ENCODE peak calls at places on chromosomes 16 and 17, in seven cellular contexts. U, K, L, Z, X, G and W are unnamed samples.

GRCh38 chr17:59371426-59372099 is 40.1 kb downstream of the YPEL2 start:
- DNase-seq in U (no peak), L (no peak), G (peak), X (peak), Z (no peak), K (no peak), W (no peak)

GRCh38 chr17:47172698-47173565 is 16.2 kb downstream of the CDC27 start:
- DNase-seq in X (no peak), U (no peak), L (no peak), Z (no peak), G (no peak), K (no peak), W (no peak)

GRCh38 chr16:3038256-3038655 is 1.5 kb upstream of the BICDL2 start:
- DNase-seq in U (no peak), K (no peak), X (no peak), Z (no peak), G (no peak), L (no peak), W (no peak)

GRCh38 chr17:5585814-5586558 is 1.7 kb upstream of the NLRP1 start:
- DNase-seq in G (no peak), X (no peak), L (no peak), Z (peak), U (no peak), K (no peak), W (no peak)

GRCh38 chr17:61466246-61466645 is 14.0 kb downstream of the TBX4 start:
- DNase-seq in Z (no peak), X (no peak), U (no peak), G (peak), L (no peak), K (no peak), W (no peak)

GRCh38 chr16:24713379-24713778 is 16.1 kb upstream of the TNRC6A start:
- DNase-seq in Z (no peak), X (no peak), U (no peak), G (no peak), L (no peak), K (no peak), W (no peak)

GRCh38 chr16:17259751-17260270 is 210.9 kb downstream of the XYLT1 start:
- DNase-seq in X (no peak), K (no peak), U (no peak), G (no peak), L (no peak), Z (peak), W (no peak)

GRCh38 chr16:79845734-79846135 is 245.2 kb upstream of the MAF start:
- DNase-seq in U (peak), G (no peak), X (no peak), L (no peak), K (no peak), Z (no peak), W (no peak)

GRCh38 chr16:66298571-66299120 is 67.8 kb upstream of the CDH5 start:
- DNase-seq in U (no peak), X (no peak), Z (no peak), G (peak), L (no peak), K (no peak), W (peak)

GRCh38 chr17:82911822-82912221 is 72.0 kb upstream of the ZNF750 start:
- DNase-seq in K (no peak), L (no peak), G (no peak), Z (no peak), X (no peak), U (no peak), W (no peak)

GRCh38 chr17:9648521-9649110 is 3.3 kb downstream of the USP43 start:
- DNase-seq in L (no peak), Z (no peak), U (peak), X (no peak), K (no peak), G (no peak), W (no peak)

GRCh38 chr16:26987631-26988030 is 79.1 kb upstream of the C16orf82 start:
- DNase-seq in G (no peak), Z (peak), X (no peak), L (no peak), K (no peak), U (no peak), W (no peak)

GRCh38 chr16:62940573-62940972 is 904.3 kb upstream of the CDH8 start:
- DNase-seq in Z (no peak), X (no peak), L (no peak), G (no peak), U (no peak), K (no peak), W (no peak)

GRCh38 chr17:16465861-16466338 is 26.1 kb downstream of the LRRC75A start:
- DNase-seq in G (no peak), U (no peak), K (no peak), X (no peak), L (no peak), Z (no peak), W (no peak)

GRCh38 chr17:66221755-66222530 is 7.3 kb downstream of the APOH start:
- DNase-seq in Z (no peak), X (no peak), G (no peak), K (no peak), L (no peak), U (no peak), W (no peak)

GRCh38 chr16:88569985-88570690 is at the start of gene ZC3H18:
- DNase-seq in X (peak), G (peak), U (peak), L (peak), Z (peak), K (peak), W (peak)
- TF ChIP-seq POLR2A in X (peak), G (peak), U (peak), L (peak), Z (peak), K (peak), W (no peak)

GRCh38 chr16:53045554-53046250 is 7.0 kb downstream of the CHD9NB start:
- DNase-seq in X (no peak), Z (no peak), L (no peak), G (peak), K (no peak), U (no peak), W (no peak)
- TF ChIP-seq POLR2A in X (no peak), Z (no peak), L (no peak), G (no peak), K (no peak), U (no peak), W (no peak)

DNA sequence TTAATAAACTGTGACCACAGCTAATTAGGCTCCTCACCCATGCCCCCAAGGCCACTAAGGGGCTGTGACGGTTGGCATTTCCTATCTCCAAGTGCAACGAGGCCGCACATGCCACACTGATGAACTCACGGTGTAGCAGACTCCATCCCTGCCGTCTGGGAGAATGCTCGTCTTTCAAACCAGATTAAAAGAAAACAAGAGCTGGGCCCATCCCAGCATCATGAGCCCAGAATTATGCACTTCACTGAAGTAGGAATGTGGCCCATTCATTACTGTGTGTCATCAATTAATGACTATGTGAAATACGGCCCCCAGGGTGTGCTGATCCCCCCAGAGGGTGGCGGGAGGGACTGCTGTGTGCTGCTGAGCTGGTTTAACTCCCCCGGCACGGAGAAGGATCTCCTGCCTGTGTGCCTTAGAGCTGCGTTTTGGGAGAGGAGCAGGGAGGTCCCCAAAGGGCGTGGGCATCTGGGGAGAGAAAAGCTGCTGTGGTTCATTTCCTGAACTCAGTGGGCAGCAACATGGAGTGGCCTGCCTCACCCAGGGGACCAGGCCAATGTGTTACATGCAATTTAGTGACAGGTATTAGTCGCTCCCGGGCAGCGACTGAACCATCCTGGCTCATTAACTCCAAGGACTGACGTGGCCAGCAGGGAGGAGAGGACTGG is 194.5 kb downstream of the FOXL1 start:
- DNase-seq in K (no peak), X (no peak), G (peak), U (no peak), Z (peak), L (no peak), W (no peak)
- TF ChIP-seq POLR2A in K (no peak), X (no peak), G (no peak), U (no peak), Z (no peak), L (no peak), W (no peak)

GRCh38 chr17:1710807-1711553 is 803 bp upstream of the TLCD2 start:
- DNase-seq in K (no peak), Z (no peak), G (no peak), L (no peak), X (no peak), U (peak), W (peak)
- TF ChIP-seq POLR2A in K (no peak), Z (peak), G (no peak), L (no peak), X (no peak), U (no peak), W (no peak)

DNA sequence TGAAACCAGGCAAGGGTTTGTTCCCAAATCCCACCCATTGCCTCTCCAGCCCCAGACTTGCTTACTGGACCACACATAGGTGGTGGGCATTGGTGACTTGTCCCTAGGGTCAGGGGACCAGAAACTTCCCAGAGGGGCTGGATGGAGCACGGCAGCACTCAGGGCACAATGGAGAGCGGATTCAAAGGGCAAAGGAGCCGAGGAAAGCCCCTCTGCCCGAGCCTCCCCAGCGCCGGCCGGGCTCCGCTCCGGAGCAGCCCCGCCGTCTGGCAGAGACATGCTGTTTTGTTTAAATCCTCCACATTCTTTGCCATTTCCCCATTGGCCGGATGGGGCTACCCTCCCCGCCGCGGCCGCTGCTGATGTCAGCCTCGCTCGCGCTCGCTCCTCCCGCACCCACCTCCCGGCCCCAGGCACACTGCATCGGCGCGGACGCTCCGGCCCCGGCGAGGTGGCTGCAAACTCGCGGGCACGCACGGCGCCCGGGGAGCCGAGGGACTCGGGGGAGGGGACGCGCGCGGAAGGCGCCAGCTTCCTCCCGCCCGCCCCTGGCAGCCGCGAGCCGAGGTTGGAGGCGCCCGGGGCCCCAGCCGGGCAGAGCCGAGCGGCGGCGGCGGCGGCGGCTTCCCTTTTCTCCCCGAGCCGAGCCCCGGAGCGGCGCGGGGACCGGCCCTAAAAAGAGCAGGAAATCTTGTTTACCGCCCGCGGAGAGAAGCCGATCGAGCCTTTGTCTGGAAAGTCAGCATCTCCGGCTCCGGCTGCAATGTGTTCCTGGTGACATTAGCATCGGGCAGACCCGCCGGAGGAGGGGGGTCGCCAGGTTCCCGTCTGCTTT is at the start of gene PITPNC1:
- DNase-seq in Z (peak), G (peak), L (peak), U (peak), X (peak), K (no peak), W (peak)
- TF ChIP-seq POLR2A in Z (peak), G (peak), L (peak), U (peak), X (peak), K (peak), W (peak)

DNA sequence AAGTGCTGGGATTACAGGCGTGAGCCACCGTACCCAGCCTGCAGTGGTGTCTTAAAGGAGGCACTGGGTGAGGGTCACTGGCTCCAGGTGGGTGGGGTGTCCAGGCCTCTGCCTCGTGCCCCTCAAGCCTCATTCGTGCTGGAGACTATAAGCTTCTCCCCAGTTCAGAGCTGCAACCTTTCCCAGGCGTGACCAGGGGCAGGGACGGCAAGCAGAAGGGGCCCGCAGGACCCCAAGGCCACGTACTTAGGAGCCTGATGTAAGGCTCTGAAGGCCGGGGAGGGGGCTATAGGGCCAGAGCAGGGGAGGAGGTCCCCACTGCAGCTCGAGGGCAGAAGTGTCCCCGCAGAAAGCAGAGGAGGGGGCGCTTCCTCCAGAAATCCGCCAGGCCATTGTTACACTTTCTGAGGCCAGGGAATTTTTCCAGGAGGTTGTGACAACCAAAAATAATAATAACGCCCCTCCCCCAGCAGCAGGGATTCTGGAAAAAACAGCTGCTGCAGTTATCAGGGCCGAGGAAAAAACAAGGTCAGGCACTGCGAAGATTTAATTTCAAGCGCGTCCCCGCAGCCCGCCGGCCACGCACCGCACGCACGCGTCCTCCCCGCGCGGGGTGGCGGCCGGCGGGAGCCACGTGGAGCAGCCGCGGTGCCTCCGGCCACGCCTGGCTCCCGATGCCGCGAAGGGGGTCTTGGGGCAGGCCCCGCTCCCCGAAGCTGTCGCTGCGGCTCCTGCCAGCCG is 45.7 kb upstream of the SLC38A10 start:
- DNase-seq in Z (no peak), X (peak), G (peak), K (no peak), L (peak), U (no peak), W (no peak)
- TF ChIP-seq POLR2A in Z (no peak), X (peak), G (no peak), K (no peak), L (no peak), U (no peak), W (no peak)

DNA sequence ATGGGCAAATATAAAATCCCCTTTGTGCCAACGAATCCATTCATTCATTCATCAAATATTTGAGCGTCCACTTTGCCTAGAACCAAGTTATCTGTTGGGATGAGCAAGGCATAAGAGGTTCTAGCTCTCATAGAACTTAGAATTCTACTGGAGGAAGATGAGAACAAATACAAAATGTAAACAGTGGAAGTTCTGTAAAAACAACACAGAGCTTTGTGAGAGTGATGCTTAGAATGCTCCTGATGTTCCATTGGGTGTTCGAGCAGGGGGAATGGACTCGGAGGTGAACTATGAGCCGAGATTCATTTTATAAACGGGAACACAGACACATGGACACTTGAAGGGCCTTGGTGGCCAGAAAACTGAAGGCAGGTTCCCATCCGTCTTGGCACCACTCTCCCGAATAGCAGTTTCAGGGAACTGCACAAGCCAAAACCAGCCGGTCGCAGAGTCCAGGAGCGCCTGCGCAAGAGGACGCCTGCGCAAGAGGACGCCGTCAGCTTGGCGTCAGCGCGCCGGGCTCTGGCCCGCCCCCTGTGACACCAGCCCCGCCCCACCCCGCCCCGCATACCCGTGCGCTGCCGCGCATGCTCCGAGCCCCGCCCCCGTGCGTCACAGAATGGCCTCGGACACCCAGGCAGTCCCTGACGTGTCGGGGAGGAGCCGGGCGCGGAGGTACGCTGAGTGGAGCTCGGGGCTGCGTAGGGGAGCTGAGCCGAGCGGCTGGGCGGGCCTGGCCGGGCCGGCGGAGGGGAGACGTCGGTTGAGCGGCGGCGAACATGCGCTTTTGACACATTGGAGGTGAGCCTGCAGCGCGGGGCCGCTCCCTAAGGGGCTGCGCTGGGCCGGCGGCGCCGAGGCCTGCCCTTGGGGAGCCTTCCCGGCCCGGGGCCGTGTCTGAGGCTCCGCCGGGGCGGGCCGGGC is at the start of gene NDEL1:
- DNase-seq in Z (peak), K (peak), L (peak), G (peak), U (peak), X (peak), W (peak)
- TF ChIP-seq POLR2A in Z (peak), K (peak), L (peak), G (peak), U (peak), X (peak), W (peak)

DNA sequence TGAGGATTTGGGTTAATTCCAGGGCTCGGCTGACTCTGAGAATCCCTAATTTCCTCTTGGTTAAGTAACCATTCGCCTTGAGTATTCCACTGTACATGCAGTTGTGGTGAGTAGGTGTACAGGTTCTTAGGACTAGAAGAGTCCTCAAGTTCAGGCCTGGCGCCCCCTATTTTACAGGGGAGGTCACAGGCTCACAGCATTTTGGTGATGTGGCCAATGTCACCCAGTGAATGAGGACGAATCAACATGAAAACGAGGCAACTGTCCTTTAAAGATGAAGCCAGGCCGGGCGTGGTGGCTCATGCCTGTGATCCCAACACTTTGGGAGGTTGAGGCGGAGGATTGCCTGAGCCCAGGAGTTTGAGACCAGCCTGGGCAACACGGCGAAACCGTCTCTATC is 55.4 kb downstream of the ABCC6 start:
- DNase-seq in X (no peak), K (no peak), G (no peak), L (no peak), Z (no peak), U (no peak), W (no peak)
- TF ChIP-seq POLR2A in X (no peak), K (no peak), G (no peak), L (no peak), Z (no peak), U (no peak), W (no peak)

DNA sequence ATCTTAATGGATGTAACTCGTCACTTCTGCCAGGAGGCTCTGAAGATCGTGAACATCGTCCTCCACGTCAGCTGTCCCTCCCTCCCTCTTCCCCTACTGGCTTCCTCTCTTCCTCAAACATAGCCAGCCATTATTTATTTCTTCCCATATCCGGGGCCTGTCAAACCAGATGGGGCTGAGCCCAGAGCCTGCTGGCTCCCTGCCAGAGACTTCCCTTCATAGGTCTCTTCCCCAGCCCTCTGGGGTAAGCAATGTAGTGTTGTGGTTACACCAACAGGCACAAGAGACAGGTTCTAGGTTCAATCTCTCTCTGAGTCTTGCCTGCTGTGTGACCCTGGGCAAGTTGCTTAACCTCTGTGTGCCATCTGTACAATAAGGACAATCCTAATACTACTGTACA is 40.1 kb upstream of the ZFP90 start:
- DNase-seq in X (no peak), U (no peak), G (no peak), L (no peak), Z (no peak), K (no peak), W (no peak)
- TF ChIP-seq POLR2A in X (no peak), U (no peak), G (no peak), L (no peak), Z (no peak), K (no peak), W (no peak)

DNA sequence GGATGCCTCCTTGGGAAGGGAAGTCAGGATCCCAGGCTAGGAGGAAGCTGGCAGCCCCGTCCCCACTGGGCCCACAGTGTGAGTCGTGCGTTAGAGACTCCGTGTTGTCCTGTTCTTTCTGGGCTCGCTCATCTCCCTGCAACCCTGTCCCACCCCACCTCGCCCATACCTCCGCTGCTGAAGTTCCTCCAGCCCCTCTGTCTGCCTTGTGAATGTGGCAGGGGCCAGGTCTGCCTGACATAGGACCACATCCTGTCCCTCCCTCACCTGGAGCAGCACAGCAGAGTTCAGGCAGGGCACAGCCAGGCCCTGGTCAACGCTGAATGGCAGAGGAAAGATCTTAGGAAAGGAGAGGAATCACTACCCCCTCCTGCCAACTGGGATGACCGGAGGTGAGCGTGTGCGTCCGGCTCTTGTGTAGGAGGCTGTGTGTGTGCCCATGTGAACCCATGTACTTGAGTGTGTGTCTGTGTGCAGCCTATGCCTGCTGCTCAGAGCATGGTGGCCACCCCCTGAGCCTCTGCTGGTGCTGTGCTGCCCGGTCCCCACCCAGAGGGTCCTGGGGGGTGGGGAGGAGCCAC is 12.8 kb downstream of the KCNJ18 start:
- DNase-seq in G (no peak), Z (no peak), L (no peak), X (no peak), K (no peak), U (no peak), W (no peak)
- TF ChIP-seq POLR2A in G (no peak), Z (no peak), L (no peak), X (no peak), K (no peak), U (no peak), W (no peak)